ENCODE peak calls at places on chromosome 1, in four cellular contexts. W is cardiac fibroblast; R is activated CD4-positive, alpha-beta T cell treated with anti-CD3 and anti-CD28 coated beads, Interleukin-2, amount 50 U/mL, for 24 hours; K is HT-29. T is an unnamed sample.

GRCh38 chr1:47298025-47298699 is 15.8 kb downstream of the STIL start:
- DNase-seq in R (no peak), W (peak), K (no peak), T (no peak)

GRCh38 chr1:86757272-86757984 is 53.1 kb downstream of the SH3GLB1 start:
- DNase-seq in K (no peak), W (peak), R (no peak), T (peak)

GRCh38 chr1:119733754-119734153 is 22.0 kb downstream of the PHGDH start:
- DNase-seq in R (no peak), W (no peak), K (no peak), T (no peak)

GRCh38 chr1:109846148-109846547 is 64.5 kb upstream of the CSF1 start:
- DNase-seq in R (no peak), W (no peak), K (no peak), T (no peak)

GRCh38 chr1:173062156-173062938 is 11.6 kb upstream of the TNFSF18 start:
- DNase-seq in K (peak), R (no peak), W (peak), T (no peak)

GRCh38 chr1:224691106-224691505 is 75.0 kb downstream of the CNIH3 start:
- DNase-seq in R (no peak), K (no peak), W (no peak), T (no peak)

GRCh38 chr1:23928789-23929188 is 15.6 kb upstream of the CNR2 start:
- DNase-seq in R (no peak), W (no peak), K (no peak), T (no peak)

GRCh38 chr1:30754684-30755171 is 2.8 kb downstream of the LAPTM5 start:
- DNase-seq in R (no peak), K (no peak), W (no peak), T (peak)

GRCh38 chr1:190497561-190497960 is 19.9 kb upstream of the BRINP3 start:
- DNase-seq in W (no peak), K (no peak), R (no peak), T (no peak)

GRCh38 chr1:151403612-151404011 is 4.2 kb downstream of the PSMB4 start:
- DNase-seq in K (no peak), W (no peak), R (no peak), T (no peak)

GRCh38 chr1:57741521-57741920 is 317.7 kb upstream of the DAB1 start:
- DNase-seq in R (no peak), W (no peak), K (no peak), T (no peak)

GRCh38 chr1:26833432-26834405 is 7.2 kb downstream of the ZDHHC18 start:
- DNase-seq in K (no peak), R (peak), W (no peak), T (no peak)

GRCh38 chr1:231240531-231240882 is 505 bp upstream of the GNPAT start:
- DNase-seq in K (no peak), W (no peak), R (no peak), T (no peak)

GRCh38 chr1:166133276-166133841 is 33.4 kb downstream of the FAM78B start:
- DNase-seq in K (peak), R (no peak), W (peak), T (no peak)

GRCh38 chr1:245197911-245198379 is 43.2 kb downstream of the KIF26B start:
- DNase-seq in K (no peak), W (peak), R (no peak), T (no peak)

GRCh38 chr1:62384276-62385005 is 52.4 kb upstream of the USP1 start:
- DNase-seq in W (peak), K (no peak), R (no peak), T (peak)

GRCh38 chr1:226128487-226129075 is 58.0 kb downstream of the ACBD3 start:
- DNase-seq in W (peak), R (no peak), K (peak), T (no peak)

GRCh38 chr1:9201421-9202239 is 32.9 kb upstream of the H6PD start:
- DNase-seq in W (peak), K (no peak), R (no peak), T (peak)

GRCh38 chr1:1755852-1756251 is 22.4 kb downstream of the NADK start:
- DNase-seq in W (no peak), K (no peak), R (no peak), T (no peak)

GRCh38 chr1:22962558-22962957 is 10.1 kb downstream of the LACTBL1 start:
- DNase-seq in K (no peak), R (no peak), W (no peak), T (no peak)